ENCODE peak calls at places on chromosome 9, in four cellular contexts. V is GM12878, J is K562, U is HepG2. G is an unnamed sample.

GRCh38 chr9:75974006-75974766 is 83.7 kb downstream of the PCSK5 start:
- DNase-seq in V (no peak), J (no peak), U (no peak), G (no peak)

GRCh38 chr9:134870746-134871667 is 9.6 kb upstream of the FCN2 start:
- DNase-seq in V (no peak), J (no peak), U (no peak), G (no peak)

GRCh38 chr9:101582593-101582992 is 12.2 kb downstream of the PPP3R2 start:
- DNase-seq in V (no peak), J (no peak), U (no peak), G (no peak)

GRCh38 chr9:106784076-106784475 is 78.9 kb upstream of the ZNF462 start:
- DNase-seq in V (no peak), J (no peak), U (no peak), G (no peak)

GRCh38 chr9:101397746-101398334 is 578 bp downstream of the MRPL50 start:
- DNase-seq in V (no peak), J (no peak), U (peak), G (no peak)

GRCh38 chr9:129436751-129437625 is 183.9 kb downstream of the C9orf50 start:
- DNase-seq in V (no peak), J (peak), U (no peak), G (no peak)

GRCh38 chr9:113548221-113549041 is 84.9 kb downstream of the RGS3 start:
- DNase-seq in V (no peak), J (no peak), U (peak), G (no peak)

GRCh38 chr9:118961857-118962256 is 407.4 kb downstream of the BRINP1 start:
- DNase-seq in V (no peak), J (no peak), U (no peak), G (peak)

GRCh38 chr9:112820886-112821285 is 69.8 kb downstream of the SLC46A2 start:
- DNase-seq in V (no peak), J (no peak), U (no peak), G (no peak)

GRCh38 chr9:127919253-127919815 is 2.5 kb upstream of the ST6GALNAC4 start:
- DNase-seq in V (no peak), J (peak), U (peak), G (no peak)

GRCh38 chr9:79975471-79976316 is 403.9 kb downstream of the TLE4 start:
- DNase-seq in V (no peak), J (no peak), U (no peak), G (no peak)
- TF ChIP-seq BRCA1 in V (no peak), J (no peak), U (no peak), G (no peak)

GRCh38 chr9:90842984-90843383 is 41.4 kb downstream of the SYK start:
- DNase-seq in V (no peak), J (peak), U (no peak), G (no peak)
- TF ChIP-seq BRCA1 in V (no peak), J (no peak), U (no peak), G (no peak)

GRCh38 chr9:126703330-126704156 is 89.8 kb downstream of the LMX1B start:
- DNase-seq in V (no peak), J (no peak), U (no peak), G (no peak)
- TF ChIP-seq BRCA1 in V (no peak), J (no peak), U (no peak), G (no peak)

GRCh38 chr9:749712-750111 is 91.8 kb upstream of the DMRT1 start:
- DNase-seq in V (no peak), J (no peak), U (no peak), G (no peak)
- TF ChIP-seq BRCA1 in V (no peak), J (no peak), U (no peak), G (no peak)

DNA sequence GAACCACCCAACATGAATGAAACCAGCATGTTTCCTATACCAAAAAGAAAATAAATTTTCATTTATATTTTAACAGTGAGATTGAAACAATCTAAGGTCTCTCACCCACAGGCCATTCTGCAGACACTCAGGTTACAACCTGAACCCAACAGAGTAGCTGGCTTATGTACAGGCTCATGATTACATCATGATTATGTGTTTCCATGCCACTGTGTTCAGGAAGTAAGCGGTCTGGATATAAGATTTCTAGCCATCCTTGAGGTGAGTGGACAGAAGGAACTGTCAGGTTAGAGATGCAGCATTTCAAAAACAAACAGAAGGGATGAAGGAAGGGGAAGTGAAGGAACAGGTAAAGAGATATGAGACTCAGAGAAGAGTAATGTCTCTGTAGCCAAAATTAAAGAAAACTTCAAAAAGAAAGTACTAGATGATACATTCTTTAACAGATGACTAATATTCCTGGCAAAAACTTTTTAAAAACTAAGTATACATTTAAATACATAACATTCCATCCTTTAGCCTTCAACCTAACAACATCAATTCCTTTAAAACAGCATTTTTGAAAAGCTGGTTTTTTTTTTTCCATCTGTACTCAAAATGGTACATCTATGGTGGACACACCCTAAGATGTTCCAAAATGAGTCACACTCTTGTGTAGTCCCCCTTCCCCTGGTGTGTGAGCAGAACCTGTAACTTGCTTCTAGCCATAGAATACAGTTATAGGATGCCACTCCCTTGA is 119.8 kb downstream of the LPAR1 start:
- DNase-seq in V (no peak), J (no peak), U (no peak), G (no peak)
- TF ChIP-seq BRCA1 in V (no peak), J (no peak), U (no peak), G (no peak)

DNA sequence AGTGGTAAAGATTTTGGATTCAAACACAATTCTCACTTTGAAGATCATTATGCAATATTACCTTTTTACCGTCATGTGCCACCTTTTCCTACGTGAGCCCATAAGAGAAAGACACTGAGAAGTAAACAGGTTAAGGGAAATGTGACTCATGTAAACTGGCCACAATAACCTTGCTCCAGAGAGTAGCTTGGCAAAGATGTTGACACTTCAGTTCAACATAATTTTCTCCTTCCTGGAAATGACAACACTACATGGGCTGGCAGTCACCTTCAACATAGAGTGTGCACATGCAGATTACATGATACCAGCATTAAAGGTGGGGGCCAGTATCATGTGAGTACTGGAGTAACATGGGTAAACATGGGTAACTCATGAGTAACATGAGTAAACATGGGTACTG is 141.9 kb downstream of the CDK5RAP2 start:
- DNase-seq in V (no peak), J (no peak), U (no peak), G (no peak)
- TF ChIP-seq BRCA1 in V (no peak), J (no peak), U (no peak), G (no peak)

GRCh38 chr9:34124923-34125322 is 1.6 kb downstream of the DCAF12 start:
- DNase-seq in V (no peak), J (no peak), U (no peak), G (no peak)

GRCh38 chr9:34125681-34126206 is 754 bp downstream of the DCAF12 start:
- DNase-seq in V (no peak), J (peak), U (peak), G (no peak)

GRCh38 chr9:34121996-34122395 is 4.5 kb downstream of the DCAF12 start:
- DNase-seq in V (no peak), J (no peak), U (no peak), G (no peak)

GRCh38 chr9:34123682-34124081 is 2.8 kb downstream of the DCAF12 start:
- DNase-seq in V (peak), J (no peak), U (no peak), G (no peak)

DNA sequence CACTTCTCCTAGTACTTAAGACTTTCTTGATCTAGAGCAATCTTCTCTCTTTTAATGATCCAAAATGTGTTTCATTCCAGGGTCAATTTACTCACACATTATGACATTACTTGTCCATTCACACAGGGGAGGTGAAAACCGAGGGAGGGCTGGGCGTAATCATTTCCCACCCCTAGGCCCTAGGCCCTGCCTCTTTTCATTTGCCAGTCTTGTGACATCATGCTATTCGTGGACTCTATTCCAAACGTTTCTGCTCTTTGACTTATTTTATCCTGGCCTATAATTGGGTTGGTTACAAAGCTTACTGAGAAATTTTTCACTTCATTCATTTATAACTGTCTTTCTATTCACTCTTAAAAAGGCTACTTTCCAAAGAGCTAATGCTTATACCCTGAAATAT is 2.4 kb downstream of the DCAF12 start:
- DNase-seq in V (no peak), J (no peak), U (no peak), G (no peak)
- TF ChIP-seq BRCA1 in V (no peak), J (no peak), U (no peak), G (no peak)

DNA sequence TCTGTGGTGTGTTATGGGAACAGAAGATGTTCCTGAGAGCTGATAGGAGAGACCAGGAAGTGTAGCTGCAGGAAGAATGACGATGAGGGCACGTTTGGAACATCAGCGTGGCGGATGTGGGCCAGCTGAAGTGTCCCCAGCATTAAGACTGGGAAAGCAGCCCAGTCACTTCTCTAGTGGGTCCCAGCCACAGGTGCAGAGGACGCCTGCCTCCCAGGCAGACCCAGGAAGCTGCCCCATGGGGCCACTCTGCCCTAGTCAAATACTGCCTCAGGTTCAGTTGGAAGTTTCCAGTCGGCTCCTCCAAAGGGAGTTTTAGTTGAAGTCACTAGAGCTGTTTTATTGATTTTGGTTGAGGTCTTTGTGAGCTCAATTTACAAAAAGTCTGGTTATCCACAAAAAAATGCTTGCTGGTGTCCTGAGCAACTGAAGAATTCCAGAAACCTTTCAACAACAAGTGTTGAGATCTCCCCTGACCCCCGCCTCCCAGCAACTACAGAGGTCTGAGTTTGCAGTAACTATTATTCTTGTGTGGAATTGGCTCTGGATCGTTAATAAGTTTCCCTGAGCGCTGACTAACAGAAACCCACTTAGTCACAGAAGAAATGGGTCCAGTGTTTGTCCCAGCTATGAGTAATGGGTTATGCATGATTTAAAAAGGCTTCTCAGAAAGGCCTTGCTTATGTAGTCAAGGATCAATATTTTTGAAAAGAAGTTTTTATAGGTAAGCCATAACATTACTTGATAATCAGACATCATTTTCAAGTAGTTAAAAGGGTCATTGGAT is 294.1 kb downstream of the FANCC start:
- DNase-seq in V (no peak), J (no peak), U (peak), G (no peak)
- TF ChIP-seq BRCA1 in V (no peak), J (no peak), U (no peak), G (no peak)

GRCh38 chr9:121738969-121739368 is 87.5 kb downstream of the DAB2IP start:
- DNase-seq in V (no peak), J (no peak), U (peak), G (no peak)

GRCh38 chr9:121736964-121737462 is 85.6 kb downstream of the DAB2IP start:
- DNase-seq in V (no peak), J (peak), U (peak), G (no peak)

GRCh38 chr9:121739971-121740370 is 88.5 kb downstream of the DAB2IP start:
- DNase-seq in V (no peak), J (no peak), U (no peak), G (no peak)

GRCh38 chr9:121737481-121737931 is 86.1 kb downstream of the DAB2IP start:
- DNase-seq in V (no peak), J (no peak), U (no peak), G (no peak)

DNA sequence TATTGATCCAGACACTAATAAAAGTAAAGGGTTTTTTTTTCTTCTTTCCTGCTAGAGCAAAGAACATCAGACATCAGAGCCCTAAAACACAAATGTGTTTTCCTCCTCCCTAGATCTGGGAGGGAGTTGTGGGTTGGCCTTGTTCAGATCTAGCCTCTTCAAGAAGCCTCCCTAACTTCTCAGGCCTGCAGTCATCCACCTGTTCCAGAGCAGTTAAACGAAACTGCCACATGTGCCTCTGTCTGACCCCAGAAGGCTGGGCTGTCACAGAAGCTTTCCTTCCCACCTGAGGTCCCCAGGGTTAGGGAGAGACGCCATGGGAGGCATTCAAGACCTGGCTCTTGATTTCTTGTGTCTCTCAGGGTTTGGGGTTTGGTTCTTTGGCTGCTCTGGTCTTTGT is 87.0 kb downstream of the DAB2IP start:
- DNase-seq in V (no peak), J (no peak), U (no peak), G (no peak)
- TF ChIP-seq BRCA1 in V (no peak), J (no peak), U (no peak), G (no peak)

DNA sequence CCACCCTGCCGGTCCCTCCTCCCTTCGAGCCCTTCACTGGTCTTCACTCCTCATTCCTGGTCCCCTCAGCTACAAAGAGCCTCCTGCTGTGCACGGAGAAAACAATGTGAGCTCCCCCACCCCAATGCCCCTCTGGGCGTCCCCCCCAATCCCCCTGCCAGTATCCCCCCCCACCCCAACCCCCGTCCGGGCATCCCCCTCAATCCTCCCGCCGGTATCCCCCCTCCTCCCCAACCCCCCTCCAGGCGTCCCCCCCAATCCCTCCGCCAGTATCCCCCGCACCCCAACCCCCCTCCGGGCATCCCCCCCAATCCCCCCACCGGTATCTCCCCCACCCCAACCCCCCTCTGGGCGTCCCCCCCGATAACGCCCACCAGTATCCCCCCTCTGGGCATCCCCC is 42.8 kb downstream of the EXD3 start:
- DNase-seq in V (no peak), J (no peak), U (no peak), G (no peak)
- TF ChIP-seq BRCA1 in V (no peak), J (no peak), U (no peak), G (no peak)